ENCODE peak calls at places on chromosomes 2 and 18, in seven cellular contexts. One of them, this sample, is unnamed.

GRCh38 chr2:136118819-136119716 is 1.1 kb upstream of the CXCR4 start:
- DNase-seq in neuronal stem cell: peak
- DNase-seq in mesendoderm: peak
- DNase-seq in H1: no peak
- DNase-seq in trophoblast cell: peak
- DNase-seq in mesenchymal stem cell: peak
- DNase-seq in H9: peak
- DNase-seq in this sample: no peak

GRCh38 chr2:232543928-232544631 is 4.6 kb downstream of the CHRNG start:
- DNase-seq in neuronal stem cell: no peak
- DNase-seq in mesendoderm: no peak
- DNase-seq in H1: no peak
- DNase-seq in trophoblast cell: no peak
- DNase-seq in mesenchymal stem cell: no peak
- DNase-seq in H9: no peak
- DNase-seq in this sample: no peak

GRCh38 chr2:43075906-43076585 is 150.4 kb downstream of the ZFP36L2 start:
- DNase-seq in neuronal stem cell: no peak
- DNase-seq in mesendoderm: peak
- DNase-seq in H1: no peak
- DNase-seq in trophoblast cell: peak
- DNase-seq in mesenchymal stem cell: peak
- DNase-seq in H9: no peak
- DNase-seq in this sample: peak

GRCh38 chr2:69975136-69975852 is 13.9 kb upstream of the ASPRV1 start:
- DNase-seq in neuronal stem cell: no peak
- DNase-seq in mesendoderm: no peak
- DNase-seq in H1: no peak
- DNase-seq in trophoblast cell: no peak
- DNase-seq in mesenchymal stem cell: no peak
- DNase-seq in H9: no peak
- DNase-seq in this sample: no peak

GRCh38 chr2:170505631-170506270 is 209.4 kb upstream of the SP5 start:
- DNase-seq in neuronal stem cell: no peak
- DNase-seq in mesendoderm: peak
- DNase-seq in H1: no peak
- DNase-seq in trophoblast cell: no peak
- DNase-seq in mesenchymal stem cell: no peak
- DNase-seq in H9: no peak
- DNase-seq in this sample: no peak

GRCh38 chr2:24360050-24360962 is at the start of gene ITSN2:
- DNase-seq in neuronal stem cell: peak
- DNase-seq in mesendoderm: peak
- DNase-seq in H1: no peak
- DNase-seq in trophoblast cell: peak
- DNase-seq in mesenchymal stem cell: peak
- DNase-seq in H9: peak
- DNase-seq in this sample: peak

GRCh38 chr18:69484699-69485396 is 84.2 kb downstream of the DOK6 start:
- DNase-seq in neuronal stem cell: no peak
- DNase-seq in mesendoderm: peak
- DNase-seq in H1: no peak
- DNase-seq in trophoblast cell: no peak
- DNase-seq in mesenchymal stem cell: peak
- DNase-seq in H9: no peak
- DNase-seq in this sample: peak

GRCh38 chr2:200130762-200131166 is 175.4 kb downstream of the MAIP1 start:
- DNase-seq in neuronal stem cell: no peak
- DNase-seq in mesendoderm: peak
- DNase-seq in H1: no peak
- DNase-seq in trophoblast cell: no peak
- DNase-seq in mesenchymal stem cell: no peak
- DNase-seq in H9: no peak
- DNase-seq in this sample: peak

GRCh38 chr18:38966846-38967245 is 1401.2 kb upstream of the CELF4 start:
- DNase-seq in neuronal stem cell: no peak
- DNase-seq in mesendoderm: no peak
- DNase-seq in H1: no peak
- DNase-seq in trophoblast cell: peak
- DNase-seq in mesenchymal stem cell: peak
- DNase-seq in H9: no peak
- DNase-seq in this sample: no peak

GRCh38 chr2:203905661-203906060 is 30.9 kb upstream of the ICOS start:
- DNase-seq in neuronal stem cell: no peak
- DNase-seq in mesendoderm: no peak
- DNase-seq in H1: no peak
- DNase-seq in trophoblast cell: peak
- DNase-seq in mesenchymal stem cell: no peak
- DNase-seq in H9: no peak
- DNase-seq in this sample: peak

GRCh38 chr18:76476665-76477561 is 18.1 kb downstream of the ZNF516 start:
- DNase-seq in neuronal stem cell: no peak
- DNase-seq in mesendoderm: no peak
- DNase-seq in H1: no peak
- DNase-seq in trophoblast cell: peak
- DNase-seq in mesenchymal stem cell: peak
- DNase-seq in H9: no peak
- DNase-seq in this sample: peak

GRCh38 chr18:70420151-70420898 is 131.5 kb downstream of the SOCS6 start:
- DNase-seq in neuronal stem cell: no peak
- DNase-seq in mesendoderm: no peak
- DNase-seq in H1: no peak
- DNase-seq in trophoblast cell: peak
- DNase-seq in mesenchymal stem cell: peak
- DNase-seq in H9: no peak
- DNase-seq in this sample: peak

GRCh38 chr18:23856466-23857175 is 157.9 kb upstream of the TTC39C start:
- DNase-seq in neuronal stem cell: no peak
- DNase-seq in mesendoderm: peak
- DNase-seq in H1: no peak
- DNase-seq in trophoblast cell: peak
- DNase-seq in mesenchymal stem cell: no peak
- DNase-seq in H9: no peak
- DNase-seq in this sample: peak

GRCh38 chr2:197248623-197249022 is 62.0 kb downstream of the ANKRD44 start:
- DNase-seq in neuronal stem cell: no peak
- DNase-seq in mesendoderm: no peak
- DNase-seq in H1: no peak
- DNase-seq in trophoblast cell: no peak
- DNase-seq in mesenchymal stem cell: no peak
- DNase-seq in H9: no peak
- DNase-seq in this sample: peak

GRCh38 chr2:19722486-19723420 is 179.0 kb downstream of the TTC32 start:
- DNase-seq in neuronal stem cell: no peak
- DNase-seq in mesendoderm: no peak
- DNase-seq in H1: no peak
- DNase-seq in trophoblast cell: no peak
- DNase-seq in mesenchymal stem cell: peak
- DNase-seq in H9: no peak
- DNase-seq in this sample: no peak

GRCh38 chr2:100835253-100835652 is 15.3 kb downstream of the NPAS2 start:
- DNase-seq in neuronal stem cell: no peak
- DNase-seq in mesendoderm: no peak
- DNase-seq in H1: no peak
- DNase-seq in trophoblast cell: no peak
- DNase-seq in mesenchymal stem cell: no peak
- DNase-seq in H9: no peak
- DNase-seq in this sample: no peak

GRCh38 chr2:188170356-188170755 is 121.3 kb upstream of the GULP1 start:
- DNase-seq in neuronal stem cell: no peak
- DNase-seq in mesendoderm: peak
- DNase-seq in H1: no peak
- DNase-seq in trophoblast cell: peak
- DNase-seq in mesenchymal stem cell: no peak
- DNase-seq in H9: no peak
- DNase-seq in this sample: no peak

GRCh38 chr2:220188031-220188430 is 560.6 kb downstream of the SLC4A3 start:
- DNase-seq in neuronal stem cell: no peak
- DNase-seq in mesendoderm: no peak
- DNase-seq in H1: no peak
- DNase-seq in trophoblast cell: no peak
- DNase-seq in mesenchymal stem cell: peak
- DNase-seq in H9: no peak
- DNase-seq in this sample: peak

GRCh38 chr2:207233731-207234130 is 68.0 kb upstream of the KLF7 start:
- DNase-seq in neuronal stem cell: no peak
- DNase-seq in mesendoderm: peak
- DNase-seq in H1: no peak
- DNase-seq in trophoblast cell: no peak
- DNase-seq in mesenchymal stem cell: no peak
- DNase-seq in H9: no peak
- DNase-seq in this sample: no peak

DNA sequence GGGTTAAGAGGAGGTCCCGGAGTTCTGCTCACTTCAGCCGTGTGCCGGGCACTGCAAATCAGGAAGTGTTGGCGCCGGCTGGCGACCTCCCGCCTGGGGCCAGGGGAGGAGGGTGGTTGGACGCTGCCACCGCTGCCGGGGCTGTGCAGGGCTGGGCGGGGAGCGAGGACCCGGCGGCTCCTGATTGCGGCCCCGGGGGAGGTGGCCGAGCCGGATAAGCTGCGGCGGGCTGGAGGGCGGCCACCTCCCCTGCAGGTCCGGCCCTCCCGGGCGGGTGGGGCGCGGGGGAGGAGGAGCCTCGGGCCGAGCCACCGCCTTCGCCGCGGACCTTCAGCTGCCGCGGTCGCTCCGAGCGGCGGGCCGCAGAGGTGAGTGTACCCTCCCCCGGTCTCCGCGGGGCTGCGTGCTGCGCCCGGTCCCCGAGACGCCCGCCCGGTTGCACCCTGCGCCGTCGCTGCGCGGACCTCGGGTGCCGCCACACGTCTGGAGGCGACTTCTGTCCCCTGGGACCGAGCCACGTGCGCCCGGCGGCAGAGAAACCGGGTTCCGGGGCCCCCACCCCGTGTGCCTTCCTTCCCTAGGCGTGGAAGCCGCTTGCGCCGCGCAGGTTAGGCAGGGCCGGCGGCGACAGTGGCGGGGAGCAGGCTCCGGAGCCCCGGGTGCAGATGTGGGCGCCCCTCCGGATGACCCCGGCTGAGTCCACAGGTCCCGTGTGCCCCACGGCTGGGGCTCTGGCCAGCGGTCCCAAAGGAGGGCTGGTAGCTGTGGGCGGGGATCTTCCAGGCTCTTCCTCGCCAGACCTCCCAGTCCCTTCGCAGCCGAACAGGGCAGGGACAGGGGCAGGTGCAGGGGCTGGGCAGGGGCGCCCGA is at the start of gene STEAP3:
- DNase-seq in neuronal stem cell: peak
- DNase-seq in mesendoderm: peak
- DNase-seq in H1: peak
- DNase-seq in trophoblast cell: peak
- DNase-seq in mesenchymal stem cell: peak
- DNase-seq in H9: peak
- DNase-seq in this sample: peak
- H2AK5ac ChIP-seq in neuronal stem cell: peak
- H2AK5ac ChIP-seq in mesendoderm: peak
- H2AK5ac ChIP-seq in H1: no peak
- H2AK5ac ChIP-seq in trophoblast cell: no peak
- H2AK5ac ChIP-seq in mesenchymal stem cell: peak
- H2AK5ac ChIP-seq in H9: no peak
- H2AK5ac ChIP-seq in this sample: peak

GRCh38 chr2:239498576-239498975 is 97.8 kb upstream of the HDAC4 start:
- DNase-seq in neuronal stem cell: no peak
- DNase-seq in mesendoderm: no peak
- DNase-seq in H1: no peak
- DNase-seq in trophoblast cell: no peak
- DNase-seq in mesenchymal stem cell: no peak
- DNase-seq in H9: no peak
- DNase-seq in this sample: no peak

GRCh38 chr2:239499989-239500914 is 99.4 kb upstream of the HDAC4 start:
- DNase-seq in neuronal stem cell: no peak
- DNase-seq in mesendoderm: no peak
- DNase-seq in H1: no peak
- DNase-seq in trophoblast cell: no peak
- DNase-seq in mesenchymal stem cell: no peak
- DNase-seq in H9: no peak
- DNase-seq in this sample: no peak

GRCh38 chr2:239502430-239503221 is 101.8 kb upstream of the HDAC4 start:
- DNase-seq in neuronal stem cell: no peak
- DNase-seq in mesendoderm: no peak
- DNase-seq in H1: no peak
- DNase-seq in trophoblast cell: no peak
- DNase-seq in mesenchymal stem cell: no peak
- DNase-seq in H9: no peak
- DNase-seq in this sample: no peak

GRCh38 chr2:239498981-239499633 is 98.3 kb upstream of the HDAC4 start:
- DNase-seq in neuronal stem cell: no peak
- DNase-seq in mesendoderm: no peak
- DNase-seq in H1: no peak
- DNase-seq in trophoblast cell: no peak
- DNase-seq in mesenchymal stem cell: no peak
- DNase-seq in H9: no peak
- DNase-seq in this sample: no peak

DNA sequence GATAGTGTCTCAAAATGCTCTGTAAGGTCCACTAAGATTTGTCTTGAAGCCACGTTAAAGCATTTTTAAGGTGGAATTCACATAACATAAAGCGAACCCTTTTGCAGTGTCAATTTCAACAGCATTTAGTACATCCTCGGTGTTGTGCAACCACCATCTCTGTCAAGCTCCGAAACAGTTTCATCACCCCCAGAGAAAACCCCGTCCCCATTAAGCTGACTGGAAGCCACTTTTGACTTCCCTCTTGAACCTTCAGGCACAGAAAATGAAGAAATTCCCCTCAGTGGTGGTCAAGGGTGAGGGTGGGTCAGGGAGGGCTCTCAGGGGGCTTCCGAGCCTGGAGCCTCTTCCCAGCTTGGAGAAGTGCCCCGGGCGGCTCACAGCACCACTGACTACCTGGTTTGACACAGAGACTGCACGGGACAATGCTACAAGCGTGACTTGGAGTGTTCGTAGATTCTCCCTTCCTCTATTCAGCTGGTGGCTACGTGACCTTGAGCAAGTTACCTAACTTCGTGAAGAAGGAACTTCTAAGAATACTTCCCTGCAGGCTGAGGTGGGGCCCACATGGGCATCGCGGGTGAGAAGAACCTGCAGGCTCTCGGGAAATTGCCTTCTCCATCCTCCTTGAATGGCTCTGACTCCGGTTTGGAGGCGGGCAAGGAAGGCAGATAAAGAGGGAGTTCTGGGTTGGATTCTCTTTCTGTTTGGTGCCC is 100.3 kb upstream of the HDAC4 start:
- DNase-seq in neuronal stem cell: no peak
- DNase-seq in mesendoderm: no peak
- DNase-seq in H1: no peak
- DNase-seq in trophoblast cell: peak
- DNase-seq in mesenchymal stem cell: no peak
- DNase-seq in H9: no peak
- DNase-seq in this sample: no peak
- H2AK5ac ChIP-seq in neuronal stem cell: peak
- H2AK5ac ChIP-seq in mesendoderm: no peak
- H2AK5ac ChIP-seq in H1: no peak
- H2AK5ac ChIP-seq in trophoblast cell: no peak
- H2AK5ac ChIP-seq in mesenchymal stem cell: no peak
- H2AK5ac ChIP-seq in H9: no peak
- H2AK5ac ChIP-seq in this sample: no peak

GRCh38 chr2:124810132-124810531 is 785.0 kb downstream of the CNTNAP5 start:
- DNase-seq in neuronal stem cell: peak
- DNase-seq in mesendoderm: peak
- DNase-seq in H1: peak
- DNase-seq in trophoblast cell: peak
- DNase-seq in mesenchymal stem cell: peak
- DNase-seq in H9: peak
- DNase-seq in this sample: peak
- H2AK5ac ChIP-seq in neuronal stem cell: no peak
- H2AK5ac ChIP-seq in mesendoderm: no peak
- H2AK5ac ChIP-seq in H1: no peak
- H2AK5ac ChIP-seq in trophoblast cell: no peak
- H2AK5ac ChIP-seq in mesenchymal stem cell: no peak
- H2AK5ac ChIP-seq in H9: no peak
- H2AK5ac ChIP-seq in this sample: no peak

GRCh38 chr18:80009661-80010550 is 21.5 kb upstream of the TXNL4A start:
- DNase-seq in neuronal stem cell: no peak
- DNase-seq in mesendoderm: no peak
- DNase-seq in H1: no peak
- DNase-seq in trophoblast cell: peak
- DNase-seq in mesenchymal stem cell: peak
- DNase-seq in H9: no peak
- DNase-seq in this sample: peak
- H2AK5ac ChIP-seq in neuronal stem cell: no peak
- H2AK5ac ChIP-seq in mesendoderm: no peak
- H2AK5ac ChIP-seq in H1: no peak
- H2AK5ac ChIP-seq in trophoblast cell: no peak
- H2AK5ac ChIP-seq in mesenchymal stem cell: no peak
- H2AK5ac ChIP-seq in H9: no peak
- H2AK5ac ChIP-seq in this sample: peak

This sample was measured in IMR-90.